ENCODE peak calls at places on chromosomes 1 and 21, in eight cellular contexts. One of them, this sample, is unnamed.

GRCh38 chr21:14056771-14057191 is 154.0 kb downstream of the LIPI start:
- DNase-seq in heart left ventricle: no peak
- DNase-seq in dorsolateral prefrontal cortex: peak
- DNase-seq in iPS DF 6.9: no peak
- DNase-seq in colonic mucosa: no peak
- DNase-seq in AG04450: no peak
- DNase-seq in IMR-90: no peak
- DNase-seq in HCT116: no peak
- DNase-seq in this sample: no peak

GRCh38 chr1:182229907-182230522 is 161.6 kb downstream of the GLUL start:
- DNase-seq in colonic mucosa: no peak
- DNase-seq in IMR-90: no peak
- DNase-seq in dorsolateral prefrontal cortex: no peak
- DNase-seq in iPS DF 6.9: no peak
- DNase-seq in HCT116: no peak
- DNase-seq in AG04450: no peak
- DNase-seq in heart left ventricle: no peak
- DNase-seq in this sample: no peak

GRCh38 chr1:43368646-43369020 is 822 bp upstream of the ELOVL1 start:
- DNase-seq in colonic mucosa: no peak
- DNase-seq in iPS DF 6.9: no peak
- DNase-seq in AG04450: no peak
- DNase-seq in dorsolateral prefrontal cortex: no peak
- DNase-seq in HCT116: no peak
- DNase-seq in heart left ventricle: no peak
- DNase-seq in IMR-90: no peak
- DNase-seq in this sample: no peak

GRCh38 chr1:111747282-111747734 is 8.1 kb upstream of the INKA2 start:
- DNase-seq in AG04450: no peak
- DNase-seq in HCT116: peak
- DNase-seq in heart left ventricle: peak
- DNase-seq in IMR-90: peak
- DNase-seq in dorsolateral prefrontal cortex: no peak
- DNase-seq in colonic mucosa: peak
- DNase-seq in iPS DF 6.9: no peak
- DNase-seq in this sample: no peak

GRCh38 chr1:170494369-170494768 is 37.6 kb upstream of the GORAB start:
- DNase-seq in AG04450: no peak
- DNase-seq in IMR-90: peak
- DNase-seq in colonic mucosa: peak
- DNase-seq in HCT116: no peak
- DNase-seq in iPS DF 6.9: no peak
- DNase-seq in dorsolateral prefrontal cortex: no peak
- DNase-seq in heart left ventricle: peak
- DNase-seq in this sample: no peak

GRCh38 chr1:93111561-93111960 is 32.5 kb downstream of the MTF2 start:
- DNase-seq in IMR-90: peak
- DNase-seq in HCT116: no peak
- DNase-seq in colonic mucosa: no peak
- DNase-seq in dorsolateral prefrontal cortex: no peak
- DNase-seq in heart left ventricle: no peak
- DNase-seq in iPS DF 6.9: no peak
- DNase-seq in AG04450: no peak
- DNase-seq in this sample: no peak

GRCh38 chr1:160653620-160654016 is 6.8 kb upstream of the SLAMF1 start:
- DNase-seq in dorsolateral prefrontal cortex: no peak
- DNase-seq in heart left ventricle: no peak
- DNase-seq in HCT116: no peak
- DNase-seq in iPS DF 6.9: no peak
- DNase-seq in AG04450: no peak
- DNase-seq in colonic mucosa: no peak
- DNase-seq in IMR-90: no peak
- DNase-seq in this sample: no peak

GRCh38 chr1:211472724-211473123 is 19.2 kb downstream of the RD3 start:
- DNase-seq in AG04450: no peak
- DNase-seq in heart left ventricle: no peak
- DNase-seq in colonic mucosa: no peak
- DNase-seq in HCT116: no peak
- DNase-seq in IMR-90: no peak
- DNase-seq in dorsolateral prefrontal cortex: no peak
- DNase-seq in iPS DF 6.9: no peak
- DNase-seq in this sample: no peak

GRCh38 chr21:45554477-45555175 is 12.4 kb upstream of the SLC19A1 start:
- DNase-seq in colonic mucosa: peak
- DNase-seq in heart left ventricle: peak
- DNase-seq in dorsolateral prefrontal cortex: peak
- DNase-seq in IMR-90: peak
- DNase-seq in iPS DF 6.9: no peak
- DNase-seq in AG04450: no peak
- DNase-seq in HCT116: peak
- DNase-seq in this sample: peak

GRCh38 chr21:38804617-38805281 is 980 bp upstream of the ETS2 start:
- DNase-seq in IMR-90: peak
- DNase-seq in AG04450: no peak
- DNase-seq in colonic mucosa: peak
- DNase-seq in HCT116: peak
- DNase-seq in dorsolateral prefrontal cortex: peak
- DNase-seq in iPS DF 6.9: no peak
- DNase-seq in heart left ventricle: peak
- DNase-seq in this sample: no peak

GRCh38 chr1:32988665-32989064 is 24.1 kb upstream of the RNF19B start:
- DNase-seq in IMR-90: peak
- DNase-seq in AG04450: peak
- DNase-seq in dorsolateral prefrontal cortex: no peak
- DNase-seq in heart left ventricle: no peak
- DNase-seq in iPS DF 6.9: no peak
- DNase-seq in HCT116: no peak
- DNase-seq in colonic mucosa: no peak
- DNase-seq in this sample: no peak

GRCh38 chr1:6603424-6603850 is 768 bp upstream of the KLHL21 start:
- DNase-seq in dorsolateral prefrontal cortex: no peak
- DNase-seq in AG04450: no peak
- DNase-seq in IMR-90: peak
- DNase-seq in HCT116: no peak
- DNase-seq in heart left ventricle: peak
- DNase-seq in iPS DF 6.9: no peak
- DNase-seq in colonic mucosa: peak
- DNase-seq in this sample: peak

GRCh38 chr1:243473281-243474210 is 217.7 kb downstream of the SDCCAG8 start:
- DNase-seq in AG04450: no peak
- DNase-seq in iPS DF 6.9: no peak
- DNase-seq in HCT116: no peak
- DNase-seq in colonic mucosa: no peak
- DNase-seq in heart left ventricle: no peak
- DNase-seq in IMR-90: peak
- DNase-seq in dorsolateral prefrontal cortex: no peak
- DNase-seq in this sample: no peak

GRCh38 chr1:56171670-56172069 is 407.7 kb downstream of the PLPP3 start:
- DNase-seq in AG04450: no peak
- DNase-seq in IMR-90: no peak
- DNase-seq in colonic mucosa: no peak
- DNase-seq in dorsolateral prefrontal cortex: no peak
- DNase-seq in HCT116: no peak
- DNase-seq in iPS DF 6.9: no peak
- DNase-seq in heart left ventricle: no peak
- DNase-seq in this sample: no peak

GRCh38 chr1:168686666-168687065 is 42.3 kb downstream of the DPT start:
- DNase-seq in HCT116: no peak
- DNase-seq in colonic mucosa: no peak
- DNase-seq in AG04450: no peak
- DNase-seq in IMR-90: no peak
- DNase-seq in heart left ventricle: no peak
- DNase-seq in dorsolateral prefrontal cortex: no peak
- DNase-seq in iPS DF 6.9: no peak
- DNase-seq in this sample: no peak

GRCh38 chr1:54538538-54538937 is 9.5 kb upstream of the ACOT11 start:
- DNase-seq in IMR-90: no peak
- DNase-seq in iPS DF 6.9: no peak
- DNase-seq in dorsolateral prefrontal cortex: no peak
- DNase-seq in colonic mucosa: no peak
- DNase-seq in AG04450: no peak
- DNase-seq in heart left ventricle: no peak
- DNase-seq in HCT116: no peak
- DNase-seq in this sample: no peak

GRCh38 chr1:29964718-29965533 is 728.6 kb downstream of the PTPRU start:
- DNase-seq in IMR-90: no peak
- DNase-seq in AG04450: no peak
- DNase-seq in colonic mucosa: no peak
- DNase-seq in HCT116: no peak
- DNase-seq in iPS DF 6.9: no peak
- DNase-seq in dorsolateral prefrontal cortex: no peak
- DNase-seq in heart left ventricle: no peak
- DNase-seq in this sample: no peak

GRCh38 chr1:47002211-47002610 is 21.3 kb upstream of the CYP4X1 start:
- DNase-seq in iPS DF 6.9: no peak
- DNase-seq in dorsolateral prefrontal cortex: no peak
- DNase-seq in heart left ventricle: no peak
- DNase-seq in colonic mucosa: no peak
- DNase-seq in IMR-90: no peak
- DNase-seq in AG04450: no peak
- DNase-seq in HCT116: no peak
- DNase-seq in this sample: no peak

GRCh38 chr21:34302496-34302895 is 61.3 kb upstream of the KCNE2 start:
- DNase-seq in colonic mucosa: no peak
- DNase-seq in iPS DF 6.9: no peak
- DNase-seq in AG04450: no peak
- DNase-seq in heart left ventricle: no peak
- DNase-seq in IMR-90: peak
- DNase-seq in dorsolateral prefrontal cortex: no peak
- DNase-seq in HCT116: no peak
- DNase-seq in this sample: no peak

GRCh38 chr1:185998391-185998790 is 264.2 kb downstream of the HMCN1 start:
- DNase-seq in IMR-90: no peak
- DNase-seq in heart left ventricle: peak
- DNase-seq in HCT116: no peak
- DNase-seq in colonic mucosa: no peak
- DNase-seq in AG04450: no peak
- DNase-seq in dorsolateral prefrontal cortex: no peak
- DNase-seq in iPS DF 6.9: no peak
- DNase-seq in this sample: no peak

GRCh38 chr1:150288822-150289221 is 4.8 kb upstream of the MRPS21 start:
- DNase-seq in HCT116: no peak
- DNase-seq in IMR-90: no peak
- DNase-seq in AG04450: no peak
- DNase-seq in heart left ventricle: no peak
- DNase-seq in colonic mucosa: no peak
- DNase-seq in dorsolateral prefrontal cortex: no peak
- DNase-seq in iPS DF 6.9: no peak
- DNase-seq in this sample: no peak

GRCh38 chr1:168227620-168228019 is 1.8 kb downstream of the SFT2D2 start:
- DNase-seq in dorsolateral prefrontal cortex: no peak
- DNase-seq in AG04450: no peak
- DNase-seq in HCT116: no peak
- DNase-seq in heart left ventricle: no peak
- DNase-seq in IMR-90: no peak
- DNase-seq in iPS DF 6.9: no peak
- DNase-seq in colonic mucosa: no peak
- DNase-seq in this sample: no peak

GRCh38 chr1:119968068-119968492 is 71.8 kb upstream of the ADAM30 start:
- DNase-seq in colonic mucosa: peak
- DNase-seq in AG04450: no peak
- DNase-seq in iPS DF 6.9: peak
- DNase-seq in heart left ventricle: peak
- DNase-seq in HCT116: peak
- DNase-seq in dorsolateral prefrontal cortex: peak
- DNase-seq in IMR-90: peak
- DNase-seq in this sample: peak

GRCh38 chr1:12405325-12406217 is 175.7 kb downstream of the VPS13D start:
- DNase-seq in HCT116: no peak
- DNase-seq in colonic mucosa: peak
- DNase-seq in iPS DF 6.9: no peak
- DNase-seq in heart left ventricle: peak
- DNase-seq in IMR-90: peak
- DNase-seq in AG04450: no peak
- DNase-seq in dorsolateral prefrontal cortex: no peak
- DNase-seq in this sample: no peak
- H3K27ac ChIP-seq in HCT116: no peak
- H3K27ac ChIP-seq in colonic mucosa: peak
- H3K27ac ChIP-seq in iPS DF 6.9: no peak
- H3K27ac ChIP-seq in heart left ventricle: peak
- H3K27ac ChIP-seq in IMR-90: peak
- H3K27ac ChIP-seq in AG04450: no peak
- H3K27ac ChIP-seq in dorsolateral prefrontal cortex: peak
- H3K27ac ChIP-seq in this sample: no peak

DNA sequence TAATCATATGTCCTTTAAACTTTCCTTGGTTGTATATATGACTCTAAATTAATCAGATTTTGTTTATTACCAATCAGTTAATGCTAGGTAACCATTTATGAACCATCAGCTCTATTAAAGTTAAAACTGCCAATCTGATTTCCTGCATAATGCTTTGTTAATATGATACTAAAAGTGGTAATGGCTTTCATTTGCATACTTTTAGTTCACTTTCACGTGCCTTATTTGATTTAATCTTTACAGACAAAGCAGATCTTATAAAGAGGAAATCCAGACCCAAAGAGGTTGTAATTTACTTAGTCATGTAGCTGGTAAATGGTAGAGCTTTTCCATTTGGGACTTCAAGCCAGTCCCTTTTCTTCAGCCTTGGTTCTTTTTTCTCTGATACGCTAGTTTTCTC is 61.3 kb downstream of the CLIC4 start:
- DNase-seq in colonic mucosa: no peak
- DNase-seq in heart left ventricle: no peak
- DNase-seq in dorsolateral prefrontal cortex: no peak
- DNase-seq in AG04450: no peak
- DNase-seq in HCT116: no peak
- DNase-seq in iPS DF 6.9: no peak
- DNase-seq in IMR-90: no peak
- DNase-seq in this sample: no peak
- H3K4me3 ChIP-seq in colonic mucosa: no peak
- H3K4me3 ChIP-seq in heart left ventricle: no peak
- H3K4me3 ChIP-seq in dorsolateral prefrontal cortex: no peak
- H3K4me3 ChIP-seq in AG04450: no peak
- H3K4me3 ChIP-seq in HCT116: no peak
- H3K4me3 ChIP-seq in iPS DF 6.9: no peak
- H3K4me3 ChIP-seq in IMR-90: no peak
- H3K4me3 ChIP-seq in this sample: no peak

DNA sequence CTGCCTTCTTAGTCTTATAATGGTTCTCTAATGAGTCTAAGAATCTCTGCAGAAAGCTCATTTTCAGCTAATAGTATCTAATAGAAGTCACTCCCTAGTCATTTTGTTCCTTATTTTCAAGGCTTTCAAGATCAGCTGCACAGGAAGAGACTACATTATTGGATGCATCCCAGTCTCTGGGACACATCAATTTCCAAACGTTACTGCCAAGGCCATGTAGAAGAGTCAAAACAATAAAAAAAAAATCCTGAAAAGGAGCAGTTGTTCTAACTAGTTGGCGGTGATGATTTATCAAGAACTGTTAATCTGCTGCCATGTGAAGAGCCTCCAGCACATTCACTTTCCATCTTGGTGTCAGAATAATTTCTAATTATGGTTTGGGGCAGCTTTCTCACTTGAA is 5.7 kb downstream of the DDAH1 start:
- DNase-seq in IMR-90: no peak
- DNase-seq in iPS DF 6.9: no peak
- DNase-seq in colonic mucosa: no peak
- DNase-seq in heart left ventricle: no peak
- DNase-seq in HCT116: no peak
- DNase-seq in AG04450: no peak
- DNase-seq in dorsolateral prefrontal cortex: no peak
- DNase-seq in this sample: no peak
- H3K27ac ChIP-seq in IMR-90: no peak
- H3K27ac ChIP-seq in iPS DF 6.9: no peak
- H3K27ac ChIP-seq in colonic mucosa: no peak
- H3K27ac ChIP-seq in heart left ventricle: no peak
- H3K27ac ChIP-seq in HCT116: no peak
- H3K27ac ChIP-seq in AG04450: no peak
- H3K27ac ChIP-seq in dorsolateral prefrontal cortex: no peak
- H3K27ac ChIP-seq in this sample: no peak

GRCh38 chr1:90220496-90220895 is 225.6 kb downstream of the ZNF326 start:
- DNase-seq in HCT116: no peak
- DNase-seq in colonic mucosa: no peak
- DNase-seq in IMR-90: no peak
- DNase-seq in AG04450: no peak
- DNase-seq in iPS DF 6.9: no peak
- DNase-seq in heart left ventricle: no peak
- DNase-seq in dorsolateral prefrontal cortex: no peak
- DNase-seq in this sample: no peak
- H3K4me3 ChIP-seq in HCT116: no peak
- H3K4me3 ChIP-seq in colonic mucosa: no peak
- H3K4me3 ChIP-seq in IMR-90: no peak
- H3K4me3 ChIP-seq in AG04450: no peak
- H3K4me3 ChIP-seq in iPS DF 6.9: no peak
- H3K4me3 ChIP-seq in heart left ventricle: no peak
- H3K4me3 ChIP-seq in dorsolateral prefrontal cortex: no peak
- H3K4me3 ChIP-seq in this sample: no peak

This sample was measured in CD8-positive, alpha-beta T cell.